ENCODE peak calls at places on chromosomes 11 and 22, in five cellular contexts. L is MCF 10A, F is hippocampal formation, X is osteocyte, K is SHP77. W is an unnamed sample.

GRCh38 chr11:108961095-108961494 is 296.2 kb downstream of the DDX10 start:
- DNase-seq in L (no peak), F (no peak), X (no peak), K (no peak), W (no peak)

GRCh38 chr22:25054943-25055511 is 102.5 kb downstream of the KIAA1671 start:
- DNase-seq in L (no peak), F (peak), X (no peak), K (no peak), W (no peak)

GRCh38 chr11:111930472-111930871 is 6.7 kb upstream of the DIXDC1 start:
- DNase-seq in L (no peak), F (no peak), X (no peak), K (no peak), W (no peak)

GRCh38 chr22:48218889-48219420 is 1456.5 kb downstream of the TBC1D22A start:
- DNase-seq in L (no peak), F (no peak), X (peak), K (no peak), W (no peak)

GRCh38 chr11:70503201-70503877 is 105.0 kb downstream of the CTTN start:
- DNase-seq in L (no peak), F (no peak), X (no peak), K (peak), W (peak)

GRCh38 chr22:20567993-20568417 is 60.6 kb downstream of the MED15 start:
- DNase-seq in L (peak), F (no peak), X (no peak), K (no peak), W (peak)

GRCh38 chr11:108887436-108888238 is 222.8 kb downstream of the DDX10 start:
- DNase-seq in L (no peak), F (no peak), X (no peak), K (no peak), W (no peak)

GRCh38 chr11:27524155-27524554 is 17.6 kb upstream of the LIN7C start:
- DNase-seq in L (peak), F (no peak), X (no peak), K (no peak), W (peak)

GRCh38 chr11:64696045-64696444 is 27.0 kb downstream of the NRXN2 start:
- DNase-seq in L (no peak), F (no peak), X (no peak), K (no peak), W (no peak)

GRCh38 chr11:69635210-69635609 is 5.7 kb upstream of the CCND1 start:
- DNase-seq in L (no peak), F (no peak), X (no peak), K (no peak), W (no peak)

GRCh38 chr22:46619240-46619829 is 851 bp upstream of the GRAMD4 start:
- DNase-seq in L (no peak), F (peak), X (no peak), K (no peak), W (no peak)

GRCh38 chr11:43327987-43328386 is 16.2 kb downstream of the API5 start:
- DNase-seq in L (peak), F (no peak), X (no peak), K (no peak), W (no peak)

GRCh38 chr11:39990413-39990812 is 1469.0 kb downstream of the LRRC4C start:
- DNase-seq in L (no peak), F (no peak), X (no peak), K (no peak), W (no peak)

GRCh38 chr11:106420048-106420665 is 342.7 kb downstream of the AASDHPPT start:
- DNase-seq in L (no peak), F (peak), X (no peak), K (no peak), W (no peak)

GRCh38 chr11:71999813-72000590 is 1.3 kb downstream of the IL18BP start:
- DNase-seq in L (no peak), F (no peak), X (no peak), K (no peak), W (no peak)

GRCh38 chr22:45686004-45686403 is 14.4 kb downstream of the ATXN10 start:
- DNase-seq in L (no peak), F (no peak), X (no peak), K (no peak), W (no peak)

GRCh38 chr11:68142028-68142412 is 20.8 kb upstream of the CHKA start:
- DNase-seq in L (no peak), F (no peak), X (no peak), K (no peak), W (no peak)

GRCh38 chr11:4610258-4610935 is 2.4 kb upstream of the TRIM68 start:
- DNase-seq in L (no peak), F (no peak), X (no peak), K (no peak), W (no peak)

GRCh38 chr11:118169300-118170140 is 6.9 kb downstream of the SCN2B start:
- DNase-seq in L (no peak), F (no peak), X (no peak), K (no peak), W (no peak)

GRCh38 chr11:108958446-108959123 is 293.7 kb downstream of the DDX10 start:
- DNase-seq in L (peak), F (no peak), X (no peak), K (no peak), W (no peak)

GRCh38 chr11:60924110-60924905 is at the start of gene TMEM132A:
- DNase-seq in L (peak), F (peak), X (no peak), K (peak), W (peak)

W was measured in WERI-Rb-1.